ENCODE peak calls at places on chromosomes 1 and 21, in seven cellular contexts. B is hepatocyte, H is AG09309, A is AG04450, O is OCI-LY7, T is left ventricle myocardium inferior, L is AG10803. E is an unnamed sample.

GRCh38 chr1:211928222-211928856 is 97.8 kb upstream of the LPGAT1 start:
- DNase-seq in B (peak), H (no peak), A (no peak), O (no peak), T (no peak), L (no peak), E (no peak)

GRCh38 chr1:98669355-98670296 is 8.1 kb downstream of the SNX7 start:
- DNase-seq in B (no peak), H (no peak), A (no peak), O (no peak), T (no peak), L (peak), E (peak)

GRCh38 chr1:22745675-22746585 is 35.3 kb downstream of the EPHB2 start:
- DNase-seq in B (peak), H (no peak), A (no peak), O (no peak), T (no peak), L (peak), E (peak)

GRCh38 chr1:87556326-87556725 is 227.6 kb downstream of the LMO4 start:
- DNase-seq in B (no peak), H (no peak), A (no peak), O (no peak), T (no peak), L (no peak), E (no peak)

GRCh38 chr1:19345391-19345790 is 33.3 kb downstream of the SLC66A1 start:
- DNase-seq in B (no peak), H (no peak), A (no peak), O (no peak), T (no peak), L (no peak), E (no peak)

GRCh38 chr1:226627924-226628623 is 79.5 kb downstream of the STUM start:
- DNase-seq in B (no peak), H (no peak), A (no peak), O (no peak), T (no peak), L (no peak), E (no peak)

GRCh38 chr1:39205102-39205780 is 746 bp downstream of the MACF1 start:
- DNase-seq in B (peak), H (no peak), A (no peak), O (peak), T (peak), L (peak), E (peak)

GRCh38 chr1:3168678-3169077 is 99.7 kb downstream of the PRDM16 start:
- DNase-seq in B (no peak), H (no peak), A (no peak), O (no peak), T (no peak), L (no peak), E (no peak)

GRCh38 chr1:112708002-112708448 is 1.1 kb upstream of the RHOC start:
- DNase-seq in B (no peak), H (no peak), A (no peak), O (no peak), T (no peak), L (no peak), E (no peak)

GRCh38 chr1:20372676-20373075 is 82.0 kb downstream of the VWA5B1 start:
- DNase-seq in B (no peak), H (no peak), A (no peak), O (no peak), T (no peak), L (no peak), E (no peak)

GRCh38 chr1:25896266-25896665 is 10.0 kb downstream of the STMN1 start:
- DNase-seq in B (no peak), H (no peak), A (no peak), O (no peak), T (no peak), L (no peak), E (peak)

GRCh38 chr1:119485246-119485645 is 21.8 kb upstream of the HSD3B1 start:
- DNase-seq in B (no peak), H (no peak), A (no peak), O (no peak), T (no peak), L (no peak), E (no peak)

GRCh38 chr1:48875736-48876135 is 99.0 kb upstream of the BEND5 start:
- DNase-seq in B (no peak), H (no peak), A (no peak), O (no peak), T (no peak), L (no peak), E (no peak)

GRCh38 chr1:244603498-244603897 is 49.4 kb upstream of the DESI2 start:
- DNase-seq in B (peak), H (peak), A (no peak), O (peak), T (no peak), L (peak), E (peak)

GRCh38 chr1:230282157-230282556 is 144.0 kb downstream of the PGBD5 start:
- DNase-seq in B (peak), H (no peak), A (no peak), O (peak), T (no peak), L (no peak), E (no peak)

GRCh38 chr21:41878831-41879189 is 334 bp downstream of the PRDM15 start:
- DNase-seq in B (peak), H (peak), A (peak), O (peak), T (peak), L (peak), E (peak)

GRCh38 chr21:41879190-41879998 is at the start of gene PRDM15:
- DNase-seq in B (peak), H (peak), A (peak), O (peak), T (peak), L (peak), E (peak)

GRCh38 chr21:41876396-41876795 is 2.7 kb downstream of the PRDM15 start:
- DNase-seq in B (no peak), H (no peak), A (no peak), O (peak), T (no peak), L (no peak), E (no peak)

GRCh38 chr21:41876928-41877652 is 2.1 kb downstream of the PRDM15 start:
- DNase-seq in B (no peak), H (no peak), A (no peak), O (peak), T (no peak), L (no peak), E (no peak)

GRCh38 chr21:41877901-41878830 is 978 bp downstream of the PRDM15 start:
- DNase-seq in B (peak), H (no peak), A (no peak), O (peak), T (no peak), L (peak), E (peak)
- TF ChIP-seq CTCF in B (no peak), H (no peak), A (no peak), O (no peak), T (no peak), L (no peak), E (no peak)

DNA sequence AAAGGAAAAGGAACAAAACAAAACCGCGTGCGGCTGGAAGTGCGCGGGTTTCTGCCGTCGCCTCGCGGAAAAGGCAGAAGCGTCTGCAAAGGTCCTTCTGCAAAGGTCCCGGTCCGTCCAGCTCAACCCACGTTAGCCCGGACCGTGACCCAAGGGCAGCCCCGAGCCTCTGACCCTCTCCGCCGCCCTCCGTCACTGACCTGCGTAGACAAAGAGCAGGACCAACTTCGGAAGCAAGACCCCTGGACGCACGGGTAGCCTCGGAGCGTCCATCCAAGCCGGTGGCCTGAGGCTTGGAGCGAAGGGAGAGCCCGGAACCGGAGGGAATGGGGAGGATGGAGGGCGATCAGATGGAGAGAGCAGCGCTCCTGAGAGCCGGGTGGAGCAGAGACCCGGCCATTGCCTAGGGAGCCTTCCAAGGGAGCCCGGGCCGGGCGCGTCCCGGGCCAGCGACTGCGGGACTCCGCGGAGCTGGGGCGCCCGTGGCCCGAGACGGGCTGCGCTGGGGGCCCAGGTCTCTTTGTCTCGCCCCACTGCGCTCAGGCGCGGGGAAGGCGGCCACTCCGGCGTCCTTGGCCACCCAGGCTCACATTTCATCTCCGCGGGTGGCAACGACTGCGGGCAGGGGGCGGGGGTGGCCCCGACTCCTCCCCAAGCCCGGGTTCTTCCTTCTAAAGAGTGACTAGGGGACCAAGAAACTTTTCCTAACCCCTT is at the start of gene CYYR1:
- DNase-seq in B (peak), H (no peak), A (no peak), O (no peak), T (peak), L (peak), E (no peak)
- H3K4me3 ChIP-seq in B (peak), H (peak), A (peak), O (no peak), T (peak), L (peak), E (no peak)

GRCh38 chr1:55334797-55335196 is 119.6 kb upstream of the USP24 start:
- DNase-seq in B (no peak), H (no peak), A (no peak), O (no peak), T (no peak), L (no peak), E (no peak)

GRCh38 chr1:55339681-55340080 is 124.5 kb upstream of the USP24 start:
- DNase-seq in B (no peak), H (no peak), A (no peak), O (no peak), T (no peak), L (no peak), E (no peak)

GRCh38 chr1:55338448-55338820 is 123.3 kb upstream of the USP24 start:
- DNase-seq in B (no peak), H (no peak), A (no peak), O (no peak), T (no peak), L (no peak), E (no peak)

GRCh38 chr1:55334140-55334539 is 119.0 kb upstream of the USP24 start:
- DNase-seq in B (no peak), H (no peak), A (no peak), O (no peak), T (no peak), L (no peak), E (no peak)

DNA sequence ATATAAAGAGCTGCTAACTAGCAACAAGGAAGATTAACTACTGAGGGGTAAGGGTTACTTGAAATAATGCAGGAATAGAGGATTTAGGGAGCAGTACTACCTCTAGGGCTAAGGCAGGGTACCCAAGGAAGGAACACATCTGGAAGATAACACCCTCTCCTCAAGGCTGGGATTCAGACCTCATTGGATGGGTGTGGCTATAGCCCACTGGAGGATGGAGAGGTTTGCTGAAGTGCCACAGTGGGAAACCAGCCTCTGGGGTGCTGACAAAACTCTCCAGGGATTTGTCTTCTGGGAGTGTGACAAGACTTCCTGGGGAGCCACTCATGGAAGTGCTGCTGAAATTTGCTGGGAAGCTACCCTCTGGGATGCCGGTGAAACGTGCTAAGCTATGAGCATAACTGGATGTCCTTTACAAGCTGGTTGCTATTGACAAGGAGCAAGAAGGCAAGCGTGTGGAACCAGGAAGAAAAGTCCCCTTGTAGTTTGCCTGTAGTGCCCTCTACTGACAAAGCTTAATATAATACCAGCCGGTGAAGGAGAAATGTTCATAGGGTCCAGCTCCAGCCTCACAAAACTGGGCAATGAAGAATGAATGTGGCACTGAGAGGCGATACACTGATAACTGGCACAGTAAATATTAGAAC is 122.8 kb upstream of the USP24 start:
- DNase-seq in B (peak), H (peak), A (no peak), O (peak), T (no peak), L (peak), E (peak)
- TF ChIP-seq CTCF in B (peak), H (peak), A (peak), O (peak), T (peak), L (peak), E (peak)

DNA sequence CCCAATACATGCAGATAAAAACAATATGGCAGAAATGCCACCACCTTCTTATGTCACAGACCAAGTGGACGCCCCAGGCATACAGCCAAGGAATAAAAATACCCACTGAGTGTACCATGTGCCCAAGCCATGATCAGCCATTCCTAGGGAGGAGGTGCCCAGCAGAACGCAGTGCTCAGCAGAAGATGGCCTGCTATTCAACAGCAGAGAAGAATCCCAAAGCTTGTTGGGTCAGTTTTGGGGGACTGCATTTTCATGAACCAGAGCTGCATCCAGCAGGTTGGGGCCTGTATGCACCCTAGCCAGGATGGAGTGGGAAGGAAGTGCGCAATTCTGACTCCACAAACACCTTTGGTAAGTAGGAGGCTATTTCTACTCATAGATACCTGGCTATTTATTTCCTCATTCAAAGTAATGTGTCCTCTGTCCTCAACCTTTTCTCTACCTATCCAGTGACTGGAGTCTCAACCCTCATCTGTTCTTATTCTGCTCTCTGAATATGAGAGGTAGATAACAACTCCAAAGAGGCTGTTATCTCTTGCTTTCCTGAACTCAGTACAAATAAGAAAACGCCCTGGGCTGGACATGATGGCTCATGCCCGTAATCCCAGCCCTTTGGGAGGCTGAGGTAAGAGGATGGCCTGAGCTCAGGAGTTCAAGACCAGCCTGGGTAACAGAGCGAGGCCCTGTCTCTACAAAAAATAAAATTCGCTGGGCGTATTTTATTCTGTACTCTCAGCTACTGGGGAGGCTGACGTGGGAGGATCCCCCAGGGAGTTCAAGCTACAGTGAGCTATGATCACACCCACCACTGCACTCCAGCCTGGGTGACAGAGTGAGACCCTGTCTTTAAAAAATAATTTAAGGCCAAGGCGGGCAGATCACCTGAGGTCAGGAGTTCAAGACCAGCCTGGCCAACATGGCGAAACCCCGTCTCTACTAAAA is 2.5 kb upstream of the PLEKHM2 start:
- DNase-seq in B (peak), H (no peak), A (no peak), O (peak), T (no peak), L (no peak), E (no peak)
- H3K4me3 ChIP-seq in B (no peak), H (no peak), A (no peak), O (no peak), T (peak), L (no peak), E (no peak)

DNA sequence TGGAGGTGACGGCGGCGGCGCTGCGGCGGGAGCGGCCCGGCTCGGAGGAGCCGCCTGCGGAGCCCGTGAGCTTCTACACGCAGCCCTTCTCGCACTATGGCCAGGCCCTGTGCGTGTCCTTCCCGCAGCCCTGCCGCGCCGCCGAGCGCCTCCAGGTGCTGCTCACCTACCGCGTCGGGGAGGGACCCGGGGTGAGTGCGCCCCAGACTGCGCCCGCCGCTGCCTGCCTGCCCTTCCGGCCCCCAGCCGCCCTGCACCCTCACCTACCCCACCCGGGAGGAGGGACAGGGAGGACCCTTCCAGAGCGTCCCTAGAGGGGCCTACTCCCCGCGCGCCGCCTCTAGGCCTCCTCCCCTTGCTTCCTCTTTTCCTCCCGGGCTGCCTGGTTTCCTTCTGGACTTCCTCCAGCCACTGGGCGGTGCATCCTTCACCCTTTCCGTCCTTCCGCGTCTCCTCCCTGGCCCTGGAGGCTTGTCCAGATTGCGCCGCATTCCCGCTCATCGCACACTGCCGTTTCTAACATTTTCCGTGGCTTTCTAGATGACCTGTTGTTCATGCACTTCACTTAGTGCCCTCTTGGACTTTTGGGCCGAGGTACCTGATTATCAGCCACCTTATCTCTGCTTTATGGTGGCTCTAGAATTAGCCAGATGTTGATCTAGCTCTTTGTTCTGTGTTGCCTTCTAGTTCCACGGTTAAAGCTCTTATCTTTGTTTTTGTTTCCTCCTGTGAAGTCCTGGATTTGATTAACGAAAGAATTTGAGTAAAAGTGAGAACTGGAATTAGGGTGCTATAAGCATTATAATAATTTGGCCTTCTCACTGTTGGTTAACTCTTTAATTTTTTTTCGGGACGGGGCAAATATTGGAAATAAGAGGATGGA is 716 bp downstream of the RNPEP start:
- DNase-seq in B (peak), H (no peak), A (peak), O (peak), T (peak), L (peak), E (peak)
- TF ChIP-seq CTCF in B (peak), H (no peak), A (peak), O (peak), T (peak), L (no peak), E (peak)

GRCh38 chr21:33968082-33968997 is 52.7 kb upstream of the ATP5PO start:
- DNase-seq in B (peak), H (no peak), A (no peak), O (peak), T (no peak), L (peak), E (peak)
- H3K4me3 ChIP-seq in B (no peak), H (no peak), A (no peak), O (peak), T (no peak), L (no peak), E (peak)

DNA sequence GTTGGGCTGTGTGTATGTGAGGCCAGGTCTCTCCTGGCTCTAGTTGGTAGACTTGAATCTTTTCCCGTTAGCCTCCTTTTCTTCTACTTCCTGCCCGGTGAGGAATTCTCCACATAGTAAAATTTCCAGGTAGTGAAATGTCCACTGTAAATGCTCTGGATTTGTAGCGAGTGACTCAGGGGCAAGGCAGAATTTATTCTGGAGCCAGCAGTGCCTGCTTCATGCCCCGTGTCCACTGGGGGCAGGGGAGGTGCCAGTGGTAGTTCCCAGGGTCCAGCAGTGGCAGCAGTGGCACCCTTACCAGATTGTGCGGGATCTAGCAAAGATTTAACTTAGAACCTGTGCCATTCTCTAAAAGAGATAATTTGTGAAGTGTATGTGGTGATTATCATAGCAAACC is 74.5 kb upstream of the USP24 start:
- DNase-seq in B (no peak), H (no peak), A (no peak), O (no peak), T (no peak), L (no peak), E (no peak)
- TF ChIP-seq CTCF in B (no peak), H (no peak), A (no peak), O (peak), T (no peak), L (no peak), E (no peak)

GRCh38 chr1:157994704-157995540 is 1.5 kb downstream of the KIRREL1 start:
- DNase-seq in B (no peak), H (no peak), A (no peak), O (no peak), T (no peak), L (peak), E (peak)
- H3K4me3 ChIP-seq in B (peak), H (peak), A (peak), O (no peak), T (peak), L (peak), E (peak)

GRCh38 chr21:43659136-43660000 is at the start of the genes HSF2BP and RRP1B:
- DNase-seq in B (peak), H (peak), A (no peak), O (peak), T (peak), L (peak), E (peak)
- TF ChIP-seq CTCF in B (peak), H (no peak), A (peak), O (no peak), T (no peak), L (no peak), E (no peak)

E was measured in fibroblast of the aortic adventitia.